ENCODE peak calls at places on chromosomes 1 and 21, in four cellular contexts. M is left lung, F is cardiac muscle cell, Y is mammary epithelial cell. S is an unnamed sample.

GRCh38 chr1:179867493-179868330 is 9.9 kb downstream of the TOR1AIP2 start:
- DNase-seq in M (no peak), F (peak; percentile 71), Y (peak; percentile 25), S (no peak)

GRCh38 chr1:168312718-168313604 is 32.3 kb downstream of the TBX19 start:
- DNase-seq in M (no peak), Y (peak; percentile 62), F (no peak), S (no peak)

GRCh38 chr1:188669715-188670114 is 1807.9 kb downstream of the BRINP3 start:
- DNase-seq in M (no peak), Y (peak; percentile 11), F (peak; percentile 19), S (no peak)

GRCh38 chr1:92817986-92818764 is 13.7 kb upstream of the RPL5 start:
- DNase-seq in Y (no peak), M (no peak), F (peak; percentile 60), S (no peak)

GRCh38 chr1:224377676-224378006 is 21.0 kb downstream of the CNIH4 start:
- DNase-seq in Y (peak; percentile 65), M (no peak), F (peak; percentile 36), S (no peak)

GRCh38 chr1:92411511-92411910 is 75.2 kb downstream of the GFI1 start:
- DNase-seq in Y (peak; percentile 31), M (no peak), F (peak; percentile 50), S (no peak)

GRCh38 chr1:29964718-29965533 is 728.6 kb downstream of the PTPRU start:
- DNase-seq in F (no peak), Y (no peak), M (no peak), S (no peak)

GRCh38 chr1:230282157-230282556 is 144.0 kb downstream of the PGBD5 start:
- DNase-seq in Y (no peak), F (no peak), M (no peak), S (no peak)

GRCh38 chr1:41622859-41623732 is 138.6 kb upstream of the EDN2 start:
- DNase-seq in M (no peak), Y (no peak), F (peak; percentile 14), S (no peak)

GRCh38 chr1:154463512-154463990 is 38.5 kb upstream of the TDRD10 start:
- DNase-seq in M (peak; percentile 52), F (no peak), Y (no peak), S (peak; percentile 59)

GRCh38 chr21:29078884-29079765 is 5.7 kb upstream of the CCT8 start:
- DNase-seq in F (no peak), Y (no peak), M (peak; percentile 54), S (peak; percentile 73)

GRCh38 chr1:3402258-3403010 is 52.0 kb upstream of the ARHGEF16 start:
- DNase-seq in F (no peak), M (no peak), Y (no peak), S (no peak)

GRCh38 chr1:76657618-76658017 is 209.7 kb upstream of the ST6GALNAC5 start:
- DNase-seq in Y (no peak), M (no peak), F (no peak), S (no peak)

GRCh38 chr1:196608401-196609113 is at the start of gene KCNT2:
- DNase-seq in M (peak; percentile 52), F (peak; percentile 91), Y (no peak), S (no peak)

GRCh38 chr1:19009882-19010321 is 53.4 kb upstream of the IFFO2 start:
- DNase-seq in F (peak; percentile 65), Y (peak; percentile 75), M (no peak), S (no peak)

GRCh38 chr1:226548281-226549093 is at the start of gene STUM:
- DNase-seq in F (peak; percentile 49), M (no peak), Y (peak; percentile 16), S (no peak)

GRCh38 chr1:245652660-245653427 is 498.1 kb downstream of the KIF26B start:
- DNase-seq in Y (no peak), F (no peak), M (no peak), S (no peak)

GRCh38 chr1:33047290-33047689 is 10.6 kb upstream of the AK2 start:
- DNase-seq in Y (no peak), M (no peak), F (no peak), S (no peak)

GRCh38 chr1:98110674-98111073 is 189.8 kb upstream of the DPYD start:
- DNase-seq in M (no peak), F (no peak), Y (peak; percentile 44), S (no peak)

GRCh38 chr1:166166701-166167394 is at the start of gene FAM78B:
- DNase-seq in Y (peak; percentile 67), F (peak; percentile 77), M (peak; percentile 51), S (no peak)

GRCh38 chr1:235853653-235854052 is 13.1 kb downstream of the LYST start:
- DNase-seq in F (no peak), M (no peak), Y (no peak), S (no peak)

GRCh38 chr1:225602590-225603206 is 50.2 kb downstream of the ENAH start:
- DNase-seq in M (no peak), F (no peak), Y (no peak), S (no peak)

GRCh38 chr1:78297828-78298227 is 192.9 kb upstream of the PTGFR start:
- DNase-seq in Y (no peak), F (no peak), M (no peak), S (no peak)

GRCh38 chr1:192005976-192006375 is 152.3 kb upstream of the RGS18 start:
- DNase-seq in Y (no peak), F (peak; percentile 6), M (no peak), S (no peak)

GRCh38 chr1:68197891-68198290 is 34.4 kb downstream of the WLS start:
- DNase-seq in F (no peak), M (no peak), Y (peak; percentile 87), S (no peak)

GRCh38 chr1:184973308-184974085 is 811 bp downstream of the NIBAN1 start:
- DNase-seq in F (peak; percentile 78), M (peak; percentile 65), Y (peak; percentile 81), S (peak; percentile 72)
- TF ChIP-seq CTCF in F (no peak), M (no peak), Y (no peak), S (no peak)

GRCh38 chr1:212917134-212917485 is 33.2 kb upstream of the VASH2 start:
- DNase-seq in M (no peak), Y (no peak), F (no peak), S (no peak)

GRCh38 chr1:212917858-212918257 is 32.5 kb upstream of the VASH2 start:
- DNase-seq in F (no peak), Y (no peak), M (no peak), S (no peak)

GRCh38 chr1:212920246-212920645 is 30.1 kb upstream of the VASH2 start:
- DNase-seq in Y (no peak), M (no peak), F (no peak), S (no peak)

GRCh38 chr1:212918751-212919150 is 31.6 kb upstream of the VASH2 start:
- DNase-seq in Y (no peak), F (no peak), M (no peak), S (no peak)

GRCh38 chr1:212920895-212921294 is 29.4 kb upstream of the VASH2 start:
- DNase-seq in F (no peak), M (no peak), Y (no peak), S (no peak)
- TF ChIP-seq CTCF in F (peak; percentile 39), M (peak; percentile 27), Y (peak; percentile 22), S (peak; percentile 31)

GRCh38 chr1:84972377-84972987 is 24.4 kb downstream of the MCOLN2 start:
- DNase-seq in M (no peak), F (no peak), Y (no peak), S (no peak)

GRCh38 chr1:84975035-84975434 is 21.9 kb downstream of the MCOLN2 start:
- DNase-seq in F (no peak), Y (no peak), M (no peak), S (no peak)

GRCh38 chr1:84969489-84970250 is 27.2 kb downstream of the MCOLN2 start:
- DNase-seq in F (no peak), Y (no peak), M (no peak), S (no peak)

GRCh38 chr1:84971957-84972356 is 25.0 kb downstream of the MCOLN2 start:
- DNase-seq in F (no peak), Y (no peak), M (no peak), S (no peak)

GRCh38 chr1:84973493-84974334 is 23.2 kb downstream of the MCOLN2 start:
- DNase-seq in Y (no peak), M (no peak), F (peak; percentile 57), S (no peak)
- TF ChIP-seq CTCF in Y (no peak), M (no peak), F (no peak), S (no peak)

DNA sequence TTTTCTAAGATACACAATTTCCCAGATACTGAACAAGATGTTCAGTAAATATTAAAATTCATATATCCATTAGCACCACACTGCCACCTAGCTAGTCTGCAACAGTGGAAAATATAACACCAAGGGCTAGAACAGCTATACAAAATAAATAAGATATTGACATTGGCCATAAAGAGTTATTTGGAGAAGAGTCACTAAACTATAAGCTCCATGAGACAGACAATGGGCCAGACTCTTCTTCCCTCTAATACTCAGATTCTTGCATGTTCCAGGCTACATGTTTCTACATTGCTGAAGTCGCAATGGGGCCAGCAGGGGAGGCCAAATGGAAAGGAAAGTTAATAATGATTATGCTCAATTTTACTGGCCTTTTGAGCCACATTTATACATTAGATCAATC is 21.5 kb downstream of the SPATA6 start:
- DNase-seq in Y (no peak), F (peak; percentile 10), M (no peak), S (no peak)
- TF ChIP-seq CTCF in Y (peak; percentile 36), F (peak; percentile 26), M (no peak), S (no peak)

DNA sequence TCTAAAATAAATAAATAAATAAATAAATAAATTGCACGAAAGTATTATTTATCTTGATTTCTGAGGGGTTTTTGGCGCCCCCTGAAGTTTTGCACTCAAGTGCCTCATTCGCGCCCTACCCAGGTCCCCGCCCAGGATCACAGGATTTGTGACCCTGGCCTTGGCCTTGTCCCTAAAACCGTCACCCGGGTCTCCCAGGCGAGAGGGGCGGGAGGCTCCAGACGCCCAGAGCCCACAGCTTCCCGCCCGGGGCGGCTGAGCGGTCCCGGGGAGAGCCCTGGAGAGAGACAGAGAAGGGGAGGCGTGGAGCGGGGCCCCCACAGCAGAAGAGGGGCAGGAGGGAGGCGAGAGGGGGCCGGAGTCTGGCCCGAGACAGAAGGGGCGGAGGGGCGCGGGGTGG is 91.8 kb upstream of the CASZ1 start:
- DNase-seq in F (no peak), M (no peak), Y (no peak), S (no peak)
- TF ChIP-seq CTCF in F (no peak), M (no peak), Y (no peak), S (no peak)

GRCh38 chr21:18840239-18840638 is 436.7 kb upstream of the TMPRSS15 start:
- DNase-seq in F (no peak), Y (no peak), M (no peak), S (no peak)
- TF ChIP-seq CTCF in F (no peak), Y (peak; percentile 21), M (no peak), S (no peak)

GRCh38 chr1:247443641-247444040 is 14.3 kb downstream of the OR2B11 start:
- DNase-seq in M (no peak), Y (no peak), F (no peak), S (no peak)

GRCh38 chr1:247440001-247440620 is 17.8 kb downstream of the OR2B11 start:
- DNase-seq in Y (no peak), F (no peak), M (no peak), S (peak; percentile 84)

GRCh38 chr1:247444571-247444970 is 13.3 kb downstream of the OR2B11 start:
- DNase-seq in F (no peak), Y (no peak), M (no peak), S (no peak)

GRCh38 chr1:247442164-247442563 is 15.7 kb downstream of the OR2B11 start:
- DNase-seq in Y (no peak), F (no peak), M (no peak), S (no peak)

DNA sequence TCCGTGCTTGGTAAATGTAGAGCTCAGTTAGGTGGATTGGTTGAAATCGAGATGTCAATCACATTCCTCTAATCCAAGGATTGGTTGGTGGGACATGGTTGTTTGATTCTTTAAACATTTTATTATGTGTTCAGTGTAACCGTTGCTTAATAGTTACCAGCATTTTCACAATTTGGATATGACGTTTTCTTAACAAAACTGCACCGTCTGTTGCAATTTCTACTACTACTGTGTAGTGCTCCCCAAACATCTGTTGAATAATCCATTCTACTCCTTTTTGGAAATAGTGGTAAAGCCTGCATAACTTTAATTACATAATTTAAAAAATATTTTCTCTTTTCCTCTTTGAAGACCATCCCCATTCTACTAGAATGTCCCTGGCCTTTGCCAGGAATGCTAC is 16.3 kb downstream of the OR2B11 start:
- DNase-seq in Y (no peak), M (no peak), F (no peak), S (no peak)
- TF ChIP-seq CTCF in Y (no peak), M (no peak), F (no peak), S (no peak)